ENCODE peak calls at places on chromosomes 13 and 19, in ten cellular contexts. D is AG10803, R is HFF-Myc, L is fibroblast of the aortic adventitia, G is sigmoid colon, X is A549, I is choroid plexus epithelial cell, M is fibroblast of pulmonary artery, C is fibroblast of mammary gland, T is bronchial epithelial cell. K is an unnamed sample.

GRCh38 chr19:28508666-28509065 is 704.3 kb downstream of the UQCRFS1 start:
- DNase-seq in D (no peak), R (no peak), L (no peak), G (no peak), X (no peak), I (no peak), M (no peak), C (no peak), T (no peak), K (no peak)

GRCh38 chr13:73338389-73338788 is 279.6 kb downstream of the KLF5 start:
- DNase-seq in D (no peak), R (no peak), L (peak; percentile 6), G (no peak), X (peak; percentile 39), I (peak; percentile 86), M (peak; percentile 78), C (peak; percentile 17), T (peak; percentile 90), K (no peak)

GRCh38 chr19:38736036-38736412 is 8.2 kb downstream of the CAPN12 start:
- DNase-seq in D (peak; percentile 16), R (no peak), L (no peak), G (peak; percentile 76), X (peak; percentile 81), I (no peak), M (no peak), C (peak; percentile 15), T (no peak), K (peak; percentile 92)

GRCh38 chr19:35048911-35049411 is 7.4 kb downstream of the HPN start:
- DNase-seq in D (no peak), R (no peak), L (no peak), G (no peak), X (no peak), I (no peak), M (no peak), C (no peak), T (no peak), K (no peak)

GRCh38 chr13:113562085-113562749 is 22.3 kb upstream of the TFDP1 start:
- DNase-seq in D (peak; percentile 75), R (peak; percentile 43), L (peak; percentile 79), G (no peak), X (peak; percentile 54), I (peak; percentile 91), M (peak; percentile 80), C (peak; percentile 74), T (peak; percentile 48), K (peak; percentile 82)

GRCh38 chr13:69809152-69809551 is 298.5 kb upstream of the ATXN8OS start:
- DNase-seq in D (no peak), R (no peak), L (no peak), G (no peak), X (no peak), I (no peak), M (no peak), C (no peak), T (no peak), K (no peak)

GRCh38 chr13:30916991-30917390 is 10.9 kb downstream of the MEDAG start:
- DNase-seq in D (no peak), R (no peak), L (no peak), G (no peak), X (no peak), I (no peak), M (no peak), C (no peak), T (no peak), K (no peak)

GRCh38 chr13:112835796-112836195 is 133.2 kb upstream of the MCF2L start:
- DNase-seq in D (no peak), R (no peak), L (no peak), G (peak; percentile 35), X (no peak), I (no peak), M (no peak), C (no peak), T (no peak), K (no peak)

GRCh38 chr13:49214917-49215376 is 5.2 kb upstream of the MLNR start:
- DNase-seq in D (no peak), R (no peak), L (no peak), G (no peak), X (peak; percentile 31), I (peak; percentile 22), M (peak; percentile 66), C (no peak), T (peak; percentile 7), K (no peak)

GRCh38 chr13:61423879-61424278 is 8.2 kb upstream of the PCDH20 start:
- DNase-seq in D (no peak), R (no peak), L (no peak), G (no peak), X (no peak), I (no peak), M (no peak), C (no peak), T (peak; percentile 1), K (no peak)

GRCh38 chr19:38392707-38393308 is 4.3 kb downstream of the SPRED3 start:
- DNase-seq in D (no peak), R (no peak), L (no peak), G (no peak), X (peak; percentile 79), I (peak; percentile 41), M (peak; percentile 51), C (peak; percentile 61), T (peak; percentile 48), K (no peak)

DNA sequence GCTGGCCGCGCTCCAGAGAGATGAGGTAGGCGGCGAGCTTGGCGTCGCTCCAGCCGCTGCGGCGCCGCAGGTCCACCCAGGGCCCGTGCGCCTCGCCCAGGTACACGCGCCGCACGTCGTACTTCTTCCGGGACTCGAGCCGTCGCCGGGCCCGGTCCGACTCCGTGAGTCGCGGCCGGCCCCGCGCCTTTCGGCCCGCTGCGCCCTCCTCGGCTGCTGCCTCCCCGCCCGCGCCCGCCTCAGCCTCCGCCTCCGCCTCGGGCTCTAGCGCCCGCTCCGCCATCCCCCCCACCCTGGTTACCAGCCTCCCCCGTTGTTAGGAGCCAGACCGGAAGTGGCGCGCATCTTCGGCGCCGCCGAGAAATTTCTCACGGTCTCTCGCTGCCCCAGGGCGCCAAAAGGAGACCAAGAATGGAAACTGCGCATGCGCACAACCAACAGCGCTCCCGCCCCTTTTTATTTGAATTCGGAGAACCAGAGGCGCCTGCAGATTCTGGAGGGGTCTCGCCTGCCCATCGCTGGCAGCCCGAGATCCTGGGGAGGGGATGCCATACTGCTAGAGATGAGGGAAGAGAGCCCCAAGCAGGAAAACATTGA is at the start of gene ZNF653:
- DNase-seq in D (peak; percentile 90), R (peak; percentile 85), L (peak; percentile 95), G (peak; percentile 97), X (peak; percentile 91), I (peak; percentile 96), M (peak; percentile 96), C (peak; percentile 93), T (peak; percentile 75), K (peak; percentile 98)
- TF ChIP-seq CTCF in D (no peak), R (no peak), L (no peak), G (no peak), X (no peak), I (no peak), M (no peak), C (no peak), T (no peak), K (no peak)

DNA sequence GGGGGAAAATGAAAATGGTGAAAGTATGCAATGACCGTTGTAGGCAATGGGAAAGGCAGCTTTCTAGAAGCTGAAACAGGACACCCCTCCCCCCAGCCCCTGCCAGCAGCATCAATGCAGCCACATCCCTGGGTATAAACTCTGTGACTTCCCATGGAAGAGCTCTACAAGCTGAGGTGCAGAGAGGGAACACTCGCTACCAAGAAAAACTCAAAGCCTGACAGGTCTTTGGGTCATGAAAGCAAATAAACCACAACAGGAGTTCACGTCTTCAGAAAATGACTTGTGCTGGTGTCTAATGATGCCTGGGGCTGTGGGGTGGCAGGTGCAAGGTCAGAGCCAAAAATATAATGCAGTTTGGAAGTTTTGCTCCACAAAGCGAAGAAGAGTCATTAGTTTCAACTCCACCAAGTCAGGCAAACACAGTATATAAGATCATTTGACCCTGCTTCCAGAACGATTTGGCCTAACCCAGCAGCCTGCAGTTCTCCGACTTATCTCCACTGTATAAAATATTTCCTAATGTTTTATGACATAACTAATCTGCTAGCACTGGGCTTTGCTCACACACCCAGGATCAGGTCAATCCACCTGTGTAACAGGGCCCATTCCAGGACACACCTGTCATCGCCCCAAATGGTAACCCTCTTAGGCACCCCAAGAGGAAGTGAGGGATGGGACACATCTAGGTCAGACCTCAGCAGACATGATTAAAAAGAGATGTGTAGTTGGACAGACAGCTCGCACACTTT is 102.1 kb downstream of the IRS2 start:
- DNase-seq in D (no peak), R (no peak), L (no peak), G (no peak), X (no peak), I (no peak), M (no peak), C (no peak), T (no peak), K (no peak)
- H3K4me3 ChIP-seq in D (no peak overlapping the region), R (no peak overlapping the region), L (no peak overlapping the region), G (no peak overlapping the region), X (no peak overlapping the region), I (no peak overlapping the region), M (no peak overlapping the region), C (no peak overlapping the region), T (no peak overlapping the region), K (no peak overlapping the region)

DNA sequence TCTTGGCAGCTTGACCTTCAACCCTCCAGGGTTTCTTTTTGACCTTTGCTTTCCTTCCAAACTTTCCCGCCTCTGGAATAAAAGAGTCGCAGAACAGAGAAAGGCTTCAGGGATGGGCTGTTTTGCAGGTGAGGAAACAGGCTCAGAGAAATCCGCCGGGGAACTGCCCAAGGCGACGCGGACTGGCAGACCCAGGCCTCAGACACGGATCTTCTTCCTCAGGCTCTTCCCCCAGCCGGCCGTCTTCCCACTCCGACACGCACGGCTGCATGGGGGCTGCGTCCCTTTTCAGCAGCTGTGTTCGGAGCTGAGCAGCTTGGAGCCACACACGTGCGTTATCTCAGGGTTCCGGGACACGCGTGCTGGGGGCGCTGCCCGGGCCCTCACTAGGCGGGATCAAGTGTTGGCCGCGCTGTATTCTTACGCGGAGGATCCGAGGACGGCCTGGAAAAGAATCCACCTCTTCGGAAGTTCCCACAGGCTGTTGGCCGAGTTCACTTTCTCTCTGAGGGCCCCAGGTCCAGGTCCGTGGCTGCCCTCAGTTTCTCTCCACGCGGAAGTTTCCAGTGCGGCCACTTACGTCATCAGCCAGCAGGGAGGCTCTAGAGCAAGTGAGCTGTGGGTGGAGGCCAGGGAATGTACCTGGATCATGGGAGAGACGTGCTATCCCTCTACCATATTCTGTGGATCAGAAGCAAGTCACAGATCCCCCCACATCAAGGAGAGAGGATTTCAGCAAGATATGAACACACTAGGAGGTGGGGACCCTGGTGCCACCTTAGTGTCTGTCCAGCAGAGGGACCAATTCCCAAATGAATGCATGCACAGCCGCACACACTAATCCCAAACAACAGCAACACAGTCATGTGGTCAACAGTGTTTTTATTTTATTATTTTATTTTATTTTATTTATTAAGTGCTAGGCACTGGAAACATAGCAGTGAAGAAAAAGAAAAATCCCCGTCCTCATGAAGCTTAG is 100.4 kb downstream of the ING1 start:
- DNase-seq in D (no peak), R (no peak), L (no peak), G (no peak), X (peak; percentile 12), I (no peak), M (no peak), C (peak; percentile 7), T (no peak), K (no peak)
- TF ChIP-seq CTCF in D (no peak), R (peak; percentile 12), L (no peak), G (no peak), X (no peak), I (peak; percentile 16), M (peak; percentile 0), C (no peak), T (no peak), K (no peak)

DNA sequence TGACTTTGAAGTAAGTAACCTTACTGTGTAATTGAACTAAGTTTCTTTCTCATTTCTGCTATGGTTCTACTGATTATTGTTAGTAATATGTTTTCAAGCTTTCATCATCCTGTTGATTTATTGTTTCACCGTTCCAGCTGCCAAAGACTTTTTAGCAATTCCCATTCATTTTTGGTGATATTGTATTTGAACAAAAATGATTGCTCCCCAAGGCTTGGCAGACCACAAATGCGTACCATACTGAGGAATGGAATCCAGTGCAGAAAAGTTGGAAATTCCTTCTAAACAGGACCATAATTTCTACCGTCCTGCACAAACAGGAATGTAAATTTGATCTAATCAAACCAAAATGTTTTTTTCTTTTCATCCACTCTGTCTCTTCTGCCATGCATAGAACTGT is 10.7 kb downstream of the EPSTI1 start:
- DNase-seq in D (peak; percentile 96), R (no peak), L (peak; percentile 77), G (no peak), X (no peak), I (no peak), M (peak; percentile 76), C (peak; percentile 79), T (no peak), K (no peak)
- H3K4me3 ChIP-seq in D (no peak overlapping the region), R (no peak overlapping the region), L (no peak overlapping the region), G (no peak overlapping the region), X (no peak overlapping the region), I (no peak overlapping the region), M (no peak overlapping the region), C (no peak overlapping the region), T (no peak overlapping the region), K (no peak overlapping the region)